ENCODE peak calls at places on chromosomes 16 and 17, in nine cellular contexts. F is stimulated activated CD4-positive, alpha-beta T cell treated with anti-CD3 and anti-CD28 coated beads, Interleukin-1b, Interleukin-23, amount 100 ng/mL, for 1 hour; H is iPS-NIHi11; P is GM23338; W is fibroblast of mammary gland; I is T-helper 1 cell; J is esophagus squamous epithelium; Q is sigmoid colon; Z is aorta. B is an unnamed sample.

GRCh38 chr17:17019891-17020456 is 22.3 kb upstream of the MPRIP start:
- DNase-seq in F (no peak), H (no peak), P (no peak), W (no peak), I (no peak), J (no peak), Q (no peak), Z (peak), B (no peak)

GRCh38 chr17:44349553-44350070 is 4.5 kb downstream of the GRN start:
- DNase-seq in F (no peak), H (no peak), P (no peak), W (no peak), I (no peak), J (no peak), Q (no peak), Z (no peak), B (no peak)

GRCh38 chr16:73329363-73330306 is 281.7 kb upstream of the ZFHX3 start:
- DNase-seq in F (no peak), H (peak), P (peak), W (no peak), I (no peak), J (no peak), Q (no peak), Z (no peak), B (peak)

GRCh38 chr17:78873519-78874340 is 29.3 kb downstream of the CEP295NL start:
- DNase-seq in F (no peak), H (no peak), P (no peak), W (peak), I (no peak), J (no peak), Q (no peak), Z (no peak), B (no peak)

GRCh38 chr17:57110579-57111367 is 25.7 kb downstream of the AKAP1 start:
- DNase-seq in F (no peak), H (no peak), P (no peak), W (no peak), I (no peak), J (no peak), Q (no peak), Z (no peak), B (no peak)

GRCh38 chr16:71230122-71230845 is at the start of gene HYDIN:
- DNase-seq in F (no peak), H (peak), P (peak), W (peak), I (no peak), J (no peak), Q (no peak), Z (peak), B (no peak)

GRCh38 chr17:16199093-16199492 is 16.2 kb downstream of the NCOR1 start:
- DNase-seq in F (no peak), H (no peak), P (peak), W (no peak), I (no peak), J (no peak), Q (no peak), Z (no peak), B (no peak)

GRCh38 chr17:45311762-45312476 is 4.9 kb downstream of the MAP3K14 start:
- DNase-seq in F (peak), H (no peak), P (no peak), W (no peak), I (peak), J (no peak), Q (peak), Z (no peak), B (peak)

GRCh38 chr16:85421338-85422123 is 191.6 kb upstream of the GSE1 start:
- DNase-seq in F (no peak), H (no peak), P (no peak), W (no peak), I (peak), J (no peak), Q (peak), Z (peak), B (no peak)

GRCh38 chr17:28700830-28701492 is 10.7 kb downstream of the PROCA1 start:
- DNase-seq in F (no peak), H (no peak), P (no peak), W (no peak), I (no peak), J (no peak), Q (no peak), Z (no peak), B (no peak)

GRCh38 chr17:73432624-73433190 is 120.9 kb upstream of the CDC42EP4 start:
- DNase-seq in F (no peak), H (no peak), P (no peak), W (no peak), I (no peak), J (no peak), Q (no peak), Z (no peak), B (no peak)

GRCh38 chr17:11780621-11781020 is 182.4 kb downstream of the DNAH9 start:
- DNase-seq in F (no peak), H (no peak), P (no peak), W (no peak), I (no peak), J (no peak), Q (no peak), Z (no peak), B (no peak)

GRCh38 chr17:42566215-42566872 is 556 bp upstream of the MLX start:
- DNase-seq in F (no peak), H (no peak), P (no peak), W (no peak), I (no peak), J (no peak), Q (no peak), Z (no peak), B (no peak)

GRCh38 chr16:74045539-74045938 is 251.1 kb upstream of the PSMD7 start:
- DNase-seq in F (no peak), H (no peak), P (no peak), W (no peak), I (no peak), J (no peak), Q (no peak), Z (no peak), B (no peak)

GRCh38 chr17:55898195-55898594 is 147.3 kb downstream of the PCTP start:
- DNase-seq in F (no peak), H (no peak), P (no peak), W (peak), I (no peak), J (no peak), Q (no peak), Z (no peak), B (no peak)

GRCh38 chr16:14309001-14309886 is 238.1 kb downstream of the MRTFB start:
- DNase-seq in F (no peak), H (peak), P (peak), W (no peak), I (no peak), J (no peak), Q (no peak), Z (peak), B (no peak)

GRCh38 chr16:49442805-49443204 is 69.2 kb downstream of the C16orf78 start:
- DNase-seq in F (no peak), H (no peak), P (no peak), W (no peak), I (no peak), J (no peak), Q (no peak), Z (peak), B (no peak)

GRCh38 chr16:1389762-1390161 is 24.7 kb downstream of the UNKL start:
- DNase-seq in F (no peak), H (no peak), P (no peak), W (no peak), I (no peak), J (no peak), Q (no peak), Z (no peak), B (no peak)

B was measured in small intestine.